ENCODE peak calls at places on chromosome 6, in four cellular contexts. D, K, U and N are unnamed samples.

GRCh38 chr6:19988555-19988954 is 151.4 kb downstream of the ID4 start:
- DNase-seq in K (no peak), U (no peak), D (no peak), N (peak; percentile 11)

GRCh38 chr6:89352329-89353117 is at the start of gene UBE2J1:
- DNase-seq in D (peak; percentile 80), U (peak; percentile 95), K (no peak), N (peak; percentile 95)

GRCh38 chr6:139520321-139520768 is 145.9 kb upstream of the CITED2 start:
- DNase-seq in D (no peak), K (no peak), U (no peak), N (no peak)

GRCh38 chr6:84547341-84547794 is 217.0 kb downstream of the TBX18 start:
- DNase-seq in D (no peak), K (no peak), U (no peak), N (no peak)

GRCh38 chr6:154932562-154933027 is 62.5 kb upstream of the TIAM2 start:
- DNase-seq in K (no peak), D (no peak), U (no peak), N (no peak)

GRCh38 chr6:41222513-41222912 is 5.6 kb upstream of the TREML4 start:
- DNase-seq in K (no peak), U (no peak), D (no peak), N (no peak)

GRCh38 chr6:421211-421610 is 29.7 kb downstream of the IRF4 start:
- DNase-seq in U (no peak), D (no peak), K (no peak), N (no peak)

GRCh38 chr6:170448745-170449144 is 104.4 kb downstream of the PSMB1 start:
- DNase-seq in D (no peak), K (no peak), U (no peak), N (no peak)

GRCh38 chr6:4928426-4928825 is 75.4 kb downstream of the RPP40 start:
- DNase-seq in U (no peak), D (no peak), K (no peak), N (no peak)

GRCh38 chr6:166772518-166772917 is 145.5 kb upstream of the RPS6KA2 start:
- DNase-seq in U (no peak), K (no peak), D (no peak), N (no peak)

GRCh38 chr6:24476631-24477030 is 12.7 kb downstream of the GPLD1 start:
- DNase-seq in D (no peak), U (no peak), K (no peak), N (no peak)

GRCh38 chr6:141077355-141078333 is 1055.1 kb upstream of the GJE1 start:
- DNase-seq in D (no peak), K (no peak), U (no peak), N (peak; percentile 52)

GRCh38 chr6:100454571-100455229 is 10.0 kb downstream of the SIM1 start:
- DNase-seq in D (no peak), K (no peak), U (no peak), N (no peak)

GRCh38 chr6:125558451-125558850 is 191.0 kb upstream of the HEY2 start:
- DNase-seq in K (no peak), D (no peak), U (no peak), N (no peak)

GRCh38 chr6:25639653-25640052 is 12.4 kb upstream of the SCGN start:
- DNase-seq in U (no peak), K (no peak), D (no peak), N (no peak)

GRCh38 chr6:90338409-90338808 is 41.8 kb upstream of the BACH2 start:
- DNase-seq in D (no peak), U (no peak), K (no peak), N (no peak)

GRCh38 chr6:431504-431903 is 40.0 kb downstream of the IRF4 start:
- DNase-seq in K (no peak), U (no peak), D (no peak), N (peak; percentile 54)

GRCh38 chr6:125789167-125789566 is 1.6 kb upstream of the NCOA7 start:
- DNase-seq in K (no peak), U (no peak), D (peak; percentile 39), N (no peak)

GRCh38 chr6:166987448-166987847 is 11.7 kb upstream of the CEP43 start:
- DNase-seq in K (no peak), D (no peak), U (no peak), N (no peak)

GRCh38 chr6:137488736-137489409 is 5.3 kb downstream of the OLIG3 start:
- DNase-seq in K (no peak), D (no peak), U (no peak), N (no peak)

GRCh38 chr6:135281227-135281626 is 100.1 kb downstream of the MYB start:
- DNase-seq in K (no peak), U (no peak), D (peak; percentile 63), N (no peak)

GRCh38 chr6:136792066-136792944 is at the start of gene MAP3K5:
- DNase-seq in K (peak; percentile 76), D (peak; percentile 68), U (peak; percentile 87), N (peak; percentile 96)

GRCh38 chr6:166664135-166664534 is 37.1 kb upstream of the RPS6KA2 start:
- DNase-seq in U (no peak), K (no peak), D (no peak), N (no peak)

GRCh38 chr6:157240059-157240959 is 83.0 kb downstream of the TMEM242 start:
- DNase-seq in U (no peak), D (peak; percentile 50), K (no peak), N (no peak)

GRCh38 chr6:135088818-135089809 is 34.5 kb upstream of the HBS1L start:
- DNase-seq in U (no peak), K (peak; percentile 71), D (no peak), N (peak; percentile 84)

GRCh38 chr6:75386050-75386770 is 101.6 kb upstream of the TMEM30A start:
- DNase-seq in D (no peak), U (no peak), K (no peak), N (no peak)

GRCh38 chr6:149922642-149923326 is at the start of gene RAET1G:
- DNase-seq in K (peak; percentile 16), D (peak; percentile 87), U (peak; percentile 91), N (peak; percentile 50)

GRCh38 chr6:149924933-149925252 is 2.0 kb upstream of the RAET1G start:
- DNase-seq in K (no peak), U (no peak), D (no peak), N (no peak)

GRCh38 chr6:149925253-149925973 is 2.5 kb upstream of the RAET1G start:
- DNase-seq in U (no peak), D (no peak), K (no peak), N (no peak)

GRCh38 chr6:149924206-149924932 is 1.4 kb upstream of the RAET1G start:
- DNase-seq in K (no peak), U (no peak), D (no peak), N (no peak)

DNA sequence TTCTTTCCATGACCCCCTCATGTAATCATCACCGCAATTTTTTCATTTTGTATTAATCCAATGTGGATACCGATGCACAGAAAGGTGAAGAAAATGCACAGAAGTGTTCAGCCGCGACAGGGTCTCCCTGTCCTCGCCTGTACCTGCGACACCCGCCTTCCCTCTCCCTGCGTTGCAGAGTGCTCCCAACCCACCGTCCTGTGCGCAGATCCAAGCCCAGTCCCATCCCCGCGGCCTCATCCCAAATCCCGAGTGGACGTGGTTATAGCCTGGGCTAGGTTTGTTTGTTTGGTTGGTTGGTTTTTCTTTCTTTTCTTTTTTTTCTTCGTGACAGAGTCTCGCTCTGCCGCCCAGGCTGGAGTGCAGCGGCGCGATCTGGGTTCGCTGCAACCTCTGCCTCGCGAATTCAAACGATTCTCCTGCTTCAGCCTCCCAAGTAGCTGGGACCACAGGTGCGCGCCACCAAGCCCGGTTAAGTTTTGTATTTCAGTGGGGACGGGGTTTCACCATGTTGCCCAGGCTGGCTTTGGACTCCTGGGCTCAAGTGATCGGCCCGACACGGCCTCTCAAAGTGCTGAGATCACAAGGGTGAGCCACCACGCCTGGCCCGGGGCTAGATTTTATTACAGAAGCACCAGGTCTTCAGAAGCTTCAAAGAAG is 536 bp upstream of the RAET1G start:
- DNase-seq in D (no peak), U (no peak), K (no peak), N (no peak)
- H3K4me3 ChIP-seq in D (peak overlapping the region; percentile 9), U (peak overlapping the region; percentile 59), K (no peak overlapping the region), N (no peak overlapping the region)

DNA sequence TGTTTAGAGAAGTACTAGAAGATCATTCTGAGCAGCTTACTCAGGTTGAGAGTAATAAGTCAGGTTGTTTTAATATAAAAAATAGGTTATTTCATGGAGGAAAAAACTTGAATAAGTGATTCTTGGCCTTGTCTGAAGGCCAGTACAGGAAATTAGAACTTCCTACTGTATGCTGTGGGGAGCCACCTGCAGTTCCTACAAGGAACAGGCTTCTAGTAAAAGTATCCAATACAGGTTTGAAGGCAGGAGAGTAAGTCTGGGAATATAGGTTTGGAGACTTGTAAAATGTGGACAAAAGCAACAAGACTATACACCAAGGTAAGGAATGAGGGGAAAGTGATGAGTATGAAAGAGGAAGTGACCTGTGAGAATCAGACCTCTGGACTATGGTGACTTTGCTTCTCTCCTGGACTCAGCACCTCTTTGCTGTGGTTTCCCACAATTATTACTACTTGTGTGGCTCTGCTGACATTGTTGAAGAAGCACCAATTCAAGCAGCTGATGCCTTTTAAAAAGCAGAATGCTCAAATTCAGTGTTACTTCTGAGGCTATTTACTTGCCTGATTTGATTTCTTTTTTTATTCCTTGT is 278.6 kb downstream of the TBC1D7 start:
- DNase-seq in U (no peak), K (no peak), D (no peak), N (no peak)
- TF ChIP-seq CTCF in U (peak; percentile 40), K (no peak), D (no peak), N (no peak)

GRCh38 chr6:3837781-3838180 is 11.4 kb upstream of the FAM50B start:
- DNase-seq in U (no peak), D (no peak), K (no peak), N (no peak)

GRCh38 chr6:3841066-3841454 is 8.1 kb upstream of the FAM50B start:
- DNase-seq in D (no peak), K (no peak), U (no peak), N (no peak)

GRCh38 chr6:3835055-3835731 is 14.0 kb upstream of the FAM50B start:
- DNase-seq in K (no peak), U (no peak), D (peak; percentile 75), N (no peak)

GRCh38 chr6:3841711-3842565 is 7.2 kb upstream of the FAM50B start:
- DNase-seq in U (no peak), K (no peak), D (no peak), N (no peak)

DNA sequence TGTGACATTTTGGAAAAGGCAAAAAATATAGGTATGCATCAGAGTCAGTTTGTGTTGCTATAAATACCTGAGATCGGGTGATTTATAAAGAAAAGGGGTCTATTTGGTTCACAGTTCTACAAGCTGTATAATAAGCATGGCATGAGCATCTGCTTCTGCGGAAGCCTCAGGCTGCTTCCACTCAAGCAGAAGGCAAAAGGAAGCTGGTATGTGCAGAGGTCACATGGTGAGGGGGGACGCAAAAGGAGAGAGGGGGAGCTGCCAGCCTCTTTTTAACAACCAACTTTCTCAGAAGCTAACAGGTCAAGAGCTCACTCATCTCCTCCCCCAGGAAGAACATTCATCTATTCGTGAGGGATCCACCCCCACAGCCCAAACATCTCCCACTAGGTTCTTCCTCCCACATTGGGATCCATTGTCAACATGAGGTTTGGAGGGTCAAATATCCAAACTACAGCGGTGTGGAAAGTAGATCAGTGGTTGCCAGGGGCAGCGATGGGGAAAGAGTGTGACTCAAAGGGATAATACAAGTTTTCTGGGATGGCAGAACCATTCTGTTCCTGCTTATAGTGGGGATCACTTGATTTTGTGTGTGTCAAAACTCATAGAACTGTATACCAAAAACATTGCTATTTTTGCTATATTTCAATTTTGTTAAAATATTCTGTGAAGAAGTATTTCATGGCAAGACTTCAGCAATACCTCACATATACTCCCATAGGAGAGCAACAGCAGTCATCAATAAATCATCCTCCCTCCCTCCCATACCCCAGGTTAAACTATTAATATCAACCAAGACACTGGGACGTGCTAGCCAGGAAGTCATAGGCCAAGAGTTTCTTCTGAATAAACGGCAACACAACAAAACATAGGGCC is 9.9 kb upstream of the FAM50B start:
- DNase-seq in U (no peak), K (no peak), D (no peak), N (no peak)
- H3K4me3 ChIP-seq in U (no peak overlapping the region), K (no peak overlapping the region), D (no peak overlapping the region), N (no peak overlapping the region)

GRCh38 chr6:122695188-122695587 is 84.3 kb upstream of the FABP7 start:
- DNase-seq in D (no peak), K (no peak), U (no peak), N (no peak)
- TF ChIP-seq CTCF in D (no peak), K (no peak), U (no peak), N (no peak)